ENCODE peak calls at places on chromosomes 4 and X, in four cellular contexts. U is OCI-LY7, B is body of pancreas, S is stomach. Z is an unnamed sample.

GRCh38 chr4:149409186-149410056 is 406.2 kb downstream of the IQCM start:
- DNase-seq in U (no peak), B (no peak), S (no peak), Z (no peak)

GRCh38 chr4:128354205-128354821 is 66.7 kb upstream of the PGRMC2 start:
- DNase-seq in U (no peak), B (peak), S (peak), Z (no peak)

GRCh38 chrX:24148535-24149345 is 789 bp upstream of the ZFX start:
- DNase-seq in U (peak), B (no peak), S (no peak), Z (peak)

GRCh38 chrX:45150821-45151220 is 49.9 kb downstream of the DIPK2B start:
- DNase-seq in U (no peak), B (no peak), S (no peak), Z (no peak)

GRCh38 chr4:139988863-139989765 is 164.9 kb downstream of the MAML3 start:
- DNase-seq in U (no peak), B (peak), S (peak), Z (no peak)

GRCh38 chr4:85019411-85019810 is 52.9 kb upstream of the WDFY3 start:
- DNase-seq in U (no peak), B (no peak), S (no peak), Z (no peak)

GRCh38 chrX:72094894-72095293 is 36.8 kb downstream of the RTL5 start:
- DNase-seq in U (no peak), B (no peak), S (peak), Z (no peak)

GRCh38 chr4:172813359-172813923 is 355.2 kb upstream of the GALNT7 start:
- DNase-seq in U (no peak), B (no peak), S (no peak), Z (no peak)

GRCh38 chr4:145285928-145286327 is 105.5 kb upstream of the OTUD4 start:
- DNase-seq in U (no peak), B (no peak), S (no peak), Z (no peak)

DNA sequence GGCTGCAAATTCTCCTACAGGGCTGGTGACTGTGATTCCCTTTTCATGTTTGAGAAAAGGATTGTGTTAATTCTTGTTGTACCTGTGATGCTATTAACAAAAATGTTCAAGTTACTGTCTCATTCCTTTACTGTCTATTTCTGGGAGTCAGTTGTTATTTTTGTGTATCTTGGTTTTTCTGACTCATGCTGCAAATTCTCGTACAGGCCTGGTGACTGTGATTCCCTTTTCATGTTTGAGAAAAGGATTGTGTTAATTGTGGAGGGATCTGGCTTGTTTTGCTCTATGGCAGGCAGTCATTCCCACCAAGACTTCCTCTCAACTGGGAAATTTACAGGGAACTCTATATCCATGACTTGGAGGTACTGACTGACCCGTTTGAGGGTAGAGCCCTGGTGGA is 693.4 kb upstream of the INTU start:
- DNase-seq in U (no peak), B (no peak), S (no peak), Z (no peak)
- H3K27ac ChIP-seq in U (no peak), B (no peak), S (no peak), Z (no peak)

GRCh38 chrX:18884916-18885315 is 99.0 kb downstream of the PHKA2 start:
- DNase-seq in U (no peak), B (no peak), S (no peak), Z (no peak)
- H3K27ac ChIP-seq in U (no peak), B (no peak), S (no peak), Z (peak)

DNA sequence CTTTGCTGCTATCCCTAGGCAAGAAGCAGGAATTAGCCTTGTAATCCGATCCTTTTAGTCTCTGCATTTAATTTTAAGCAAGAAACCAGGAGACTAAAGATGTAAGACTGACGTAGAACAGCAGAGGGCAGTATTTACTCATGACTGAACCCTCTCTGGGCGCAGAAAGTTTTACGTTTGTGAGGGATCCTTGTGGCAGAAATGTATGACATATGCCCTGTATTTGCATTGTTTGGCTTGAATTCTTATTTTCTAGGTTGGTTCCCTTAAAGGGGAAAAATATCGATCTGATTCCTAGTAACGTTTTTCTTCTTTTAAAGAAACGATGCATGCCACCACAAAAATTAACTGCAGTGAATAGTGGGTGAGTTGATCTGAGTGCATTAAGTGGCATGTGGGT is 1.3 kb upstream of the FAT4 start:
- DNase-seq in U (peak), B (peak), S (no peak), Z (no peak)
- H3K27ac ChIP-seq in U (no peak), B (no peak), S (no peak), Z (no peak)

DNA sequence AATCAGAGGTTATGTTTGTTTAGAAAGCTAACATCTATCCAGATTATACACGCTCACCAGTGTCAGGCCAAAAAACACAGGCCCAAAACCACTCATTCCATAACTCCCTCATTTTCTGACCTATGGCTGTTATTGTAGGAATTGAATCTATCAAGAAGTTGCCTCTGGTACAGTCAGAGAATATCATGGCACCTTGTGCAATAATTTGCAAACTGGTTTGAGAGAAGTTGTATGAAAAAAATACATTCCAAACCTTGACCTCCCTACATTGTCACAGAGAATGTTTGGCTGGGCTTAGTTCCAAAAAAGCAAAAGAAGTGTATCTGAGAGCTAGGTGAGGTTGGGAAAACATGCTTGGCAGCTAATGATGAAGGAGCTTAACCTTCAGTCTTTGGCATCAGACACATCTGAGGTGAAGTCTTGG is 591.0 kb downstream of the ANKRD50 start:
- DNase-seq in U (no peak), B (no peak), S (no peak), Z (no peak)
- H3K27ac ChIP-seq in U (no peak), B (no peak), S (no peak), Z (no peak)

GRCh38 chr4:65393078-65393477 is 277.2 kb downstream of the EPHA5 start:
- DNase-seq in U (no peak), B (no peak), S (no peak), Z (no peak)

GRCh38 chr4:65391382-65391781 is 278.9 kb downstream of the EPHA5 start:
- DNase-seq in U (no peak), B (no peak), S (no peak), Z (no peak)

GRCh38 chr4:65386927-65387326 is 283.4 kb downstream of the EPHA5 start:
- DNase-seq in U (no peak), B (no peak), S (no peak), Z (no peak)

GRCh38 chr4:65391814-65392213 is 278.5 kb downstream of the EPHA5 start:
- DNase-seq in U (no peak), B (no peak), S (no peak), Z (no peak)

GRCh38 chr4:65392488-65392887 is 277.8 kb downstream of the EPHA5 start:
- DNase-seq in U (no peak), B (no peak), S (no peak), Z (no peak)
- H3K27ac ChIP-seq in U (no peak), B (no peak), S (no peak), Z (no peak)

GRCh38 chr4:74752798-74753197 is 41.5 kb downstream of the BTC start:
- DNase-seq in U (no peak), B (no peak), S (no peak), Z (no peak)
- H3K27ac ChIP-seq in U (no peak), B (no peak), S (no peak), Z (no peak)

GRCh38 chrX:131262200-131262599 is 26.9 kb downstream of the IGSF1 start:
- DNase-seq in U (no peak), B (peak), S (no peak), Z (no peak)
- H3K27ac ChIP-seq in U (no peak), B (peak), S (no peak), Z (no peak)